ENCODE peak calls at places on chromosome 6, in seven cellular contexts. P is left lung, N is GM23248, A is COR-L47, H is heart left ventricle, X is RWPE1, B is NCI-H1436. M is an unnamed sample.

GRCh38 chr6:130900913-130901312 is 73.7 kb downstream of the SMLR1 start:
- DNase-seq in H (peak), N (peak), B (no peak), P (no peak), X (peak), A (no peak), M (no peak)

GRCh38 chr6:158002951-158003853 is 21.5 kb downstream of the SYNJ2 start:
- DNase-seq in N (peak), X (no peak), A (no peak), P (no peak), H (no peak), B (no peak), M (peak)

GRCh38 chr6:79810878-79811277 is 136.5 kb downstream of the ELOVL4 start:
- DNase-seq in B (peak), N (no peak), H (no peak), A (peak), P (no peak), X (no peak), M (no peak)

GRCh38 chr6:168417158-168417557 is 23.8 kb upstream of the SMOC2 start:
- DNase-seq in P (peak), N (no peak), X (no peak), A (peak), H (no peak), B (no peak), M (peak)

GRCh38 chr6:4928426-4928825 is 75.4 kb downstream of the RPP40 start:
- DNase-seq in H (no peak), N (peak), P (no peak), A (no peak), B (no peak), X (no peak), M (no peak)

GRCh38 chr6:46893648-46894047 is 28.1 kb downstream of the ADGRF5 start:
- DNase-seq in H (no peak), B (no peak), N (no peak), X (no peak), A (peak), P (no peak), M (no peak)

GRCh38 chr6:27668442-27669275 is 195.8 kb upstream of the ZNF184 start:
- DNase-seq in A (no peak), X (no peak), P (no peak), H (no peak), B (peak), N (peak), M (peak)

GRCh38 chr6:112058673-112059072 is 4.8 kb downstream of the CCN6 start:
- DNase-seq in X (no peak), B (no peak), A (no peak), P (no peak), N (no peak), H (no peak), M (no peak)

GRCh38 chr6:150684715-150685459 is 85.2 kb downstream of the PLEKHG1 start:
- DNase-seq in P (no peak), H (no peak), B (no peak), A (no peak), X (no peak), N (no peak), M (peak)